ENCODE peak calls at places on chromosomes 12 and 14, in four cellular contexts. One of them, this sample, is unnamed. For H3K4me1, the result is how much of the 10 kb centered on the place peaks cover.

GRCh38 chr12:8911606-8912268 is 2.6 kb upstream of the PHC1 start:
- DNase-seq in IMR-90: no peak
- DNase-seq in H1: no peak
- DNase-seq in H9: no peak
- DNase-seq in this sample: peak

GRCh38 chr14:102510616-102511520 is 1.3 kb upstream of the ANKRD9 start:
- DNase-seq in H9: peak
- DNase-seq in H1: peak
- DNase-seq in IMR-90: no peak
- DNase-seq in this sample: peak

GRCh38 chr14:70289138-70289537 is 70.3 kb downstream of the COX16 start:
- DNase-seq in IMR-90: no peak
- DNase-seq in H1: no peak
- DNase-seq in H9: no peak
- DNase-seq in this sample: no peak

GRCh38 chr12:124625867-124626675 is 58.7 kb upstream of the NCOR2 start:
- DNase-seq in IMR-90: peak
- DNase-seq in H1: no peak
- DNase-seq in H9: no peak
- DNase-seq in this sample: no peak

GRCh38 chr12:29665107-29665506 is 118.6 kb downstream of the TMTC1 start:
- DNase-seq in H9: no peak
- DNase-seq in H1: no peak
- DNase-seq in IMR-90: no peak
- DNase-seq in this sample: no peak

GRCh38 chr14:37787879-37788494 is 192.6 kb downstream of the TTC6 start:
- DNase-seq in H9: no peak
- DNase-seq in IMR-90: no peak
- DNase-seq in H1: no peak
- DNase-seq in this sample: no peak

GRCh38 chr12:14905269-14906004 is 19.8 kb upstream of the MGP start:
- DNase-seq in IMR-90: no peak
- DNase-seq in H9: no peak
- DNase-seq in H1: no peak
- DNase-seq in this sample: no peak

GRCh38 chr14:90293766-90294471 is 37.6 kb downstream of the PSMC1 start:
- DNase-seq in IMR-90: peak
- DNase-seq in H1: no peak
- DNase-seq in H9: no peak
- DNase-seq in this sample: no peak

GRCh38 chr12:48956279-48957140 is 777 bp downstream of the ARF3 start:
- DNase-seq in H9: peak
- DNase-seq in IMR-90: peak
- DNase-seq in H1: peak
- DNase-seq in this sample: peak

GRCh38 chr12:26496170-26496569 is 300.8 kb downstream of the SSPN start:
- DNase-seq in H9: no peak
- DNase-seq in H1: no peak
- DNase-seq in IMR-90: no peak
- DNase-seq in this sample: no peak

GRCh38 chr12:95473440-95473946 is 459 bp upstream of the METAP2 start:
- DNase-seq in H9: peak
- DNase-seq in IMR-90: peak
- DNase-seq in H1: no peak
- DNase-seq in this sample: no peak

GRCh38 chr12:6788972-6789905 is at the start of gene CD4:
- DNase-seq in IMR-90: no peak
- DNase-seq in H9: peak
- DNase-seq in H1: no peak
- DNase-seq in this sample: no peak

GRCh38 chr12:64837427-64837826 is 13.0 kb downstream of the TBC1D30 start:
- DNase-seq in H1: no peak
- DNase-seq in IMR-90: no peak
- DNase-seq in H9: no peak
- DNase-seq in this sample: peak

GRCh38 chr12:128970110-128970509 is 116.8 kb downstream of the GLT1D1 start:
- DNase-seq in H9: no peak
- DNase-seq in IMR-90: no peak
- DNase-seq in H1: no peak
- DNase-seq in this sample: no peak
- H3K4me1 ChIP-seq in H9: under half
- H3K4me1 ChIP-seq in IMR-90: under half
- H3K4me1 ChIP-seq in H1: under half
- H3K4me1 ChIP-seq in this sample: under half

GRCh38 chr14:99247772-99248171 is 24.2 kb downstream of the BCL11B start:
- DNase-seq in IMR-90: no peak
- DNase-seq in H9: no peak
- DNase-seq in H1: no peak
- DNase-seq in this sample: no peak

GRCh38 chr14:99250636-99251208 is 21.3 kb downstream of the BCL11B start:
- DNase-seq in H9: no peak
- DNase-seq in IMR-90: no peak
- DNase-seq in H1: no peak
- DNase-seq in this sample: no peak

GRCh38 chr14:99247091-99247729 is 24.8 kb downstream of the BCL11B start:
- DNase-seq in H1: no peak
- DNase-seq in H9: no peak
- DNase-seq in IMR-90: no peak
- DNase-seq in this sample: no peak

GRCh38 chr14:99248761-99249171 is 23.2 kb downstream of the BCL11B start:
- DNase-seq in H1: no peak
- DNase-seq in IMR-90: no peak
- DNase-seq in H9: no peak
- DNase-seq in this sample: no peak

GRCh38 chr14:99249389-99249788 is 22.6 kb downstream of the BCL11B start:
- DNase-seq in H1: no peak
- DNase-seq in H9: no peak
- DNase-seq in IMR-90: no peak
- DNase-seq in this sample: no peak
- H3K56ac ChIP-seq in H1: no peak
- H3K56ac ChIP-seq in H9: no peak
- H3K56ac ChIP-seq in IMR-90: no peak
- H3K56ac ChIP-seq in this sample: no peak

GRCh38 chr14:94767321-94767878 is 2.5 kb downstream of the GSC start:
- DNase-seq in IMR-90: no peak
- DNase-seq in H9: peak
- DNase-seq in H1: peak
- DNase-seq in this sample: peak
- H2BK15ac ChIP-seq in IMR-90: no peak
- H2BK15ac ChIP-seq in H9: no peak
- H2BK15ac ChIP-seq in H1: no peak
- H2BK15ac ChIP-seq in this sample: no peak

DNA sequence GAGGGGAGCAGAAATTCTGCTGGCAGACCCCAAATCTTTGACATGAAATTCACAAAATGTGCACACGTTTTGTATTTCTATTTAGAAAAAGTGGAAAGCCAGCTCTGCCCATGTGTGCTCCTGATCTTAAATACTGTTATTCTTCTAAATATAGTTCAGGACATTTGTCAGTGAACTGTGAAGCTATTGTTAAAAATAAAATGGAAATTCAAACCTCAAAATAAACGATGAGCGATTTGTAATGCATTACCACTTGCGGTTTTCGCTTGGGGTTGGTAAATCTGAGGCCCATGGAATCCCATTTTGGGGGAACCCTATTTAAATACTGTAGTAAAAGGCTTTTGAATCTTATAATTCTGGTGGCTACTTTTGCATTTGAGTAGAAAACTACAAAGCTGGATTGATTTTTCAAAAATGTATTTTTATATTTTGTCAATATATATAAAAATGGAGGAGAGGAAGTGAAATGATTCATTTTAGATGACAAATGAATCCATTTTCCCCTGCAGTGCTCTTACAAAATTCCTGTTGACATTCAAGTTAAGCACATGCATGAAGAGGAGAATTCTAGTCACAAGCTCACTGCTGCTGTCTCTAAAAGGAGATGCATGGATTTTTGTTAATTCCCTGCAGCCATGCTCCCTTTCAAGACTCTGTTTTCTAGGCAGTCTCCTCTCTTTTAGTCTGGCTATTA is 47.1 kb downstream of the FLRT2 start:
- DNase-seq in H9: no peak
- DNase-seq in H1: no peak
- DNase-seq in IMR-90: peak
- DNase-seq in this sample: no peak
- H3K4me1 ChIP-seq in H9: under half
- H3K4me1 ChIP-seq in H1: under half
- H3K4me1 ChIP-seq in IMR-90: under half
- H3K4me1 ChIP-seq in this sample: under half

DNA sequence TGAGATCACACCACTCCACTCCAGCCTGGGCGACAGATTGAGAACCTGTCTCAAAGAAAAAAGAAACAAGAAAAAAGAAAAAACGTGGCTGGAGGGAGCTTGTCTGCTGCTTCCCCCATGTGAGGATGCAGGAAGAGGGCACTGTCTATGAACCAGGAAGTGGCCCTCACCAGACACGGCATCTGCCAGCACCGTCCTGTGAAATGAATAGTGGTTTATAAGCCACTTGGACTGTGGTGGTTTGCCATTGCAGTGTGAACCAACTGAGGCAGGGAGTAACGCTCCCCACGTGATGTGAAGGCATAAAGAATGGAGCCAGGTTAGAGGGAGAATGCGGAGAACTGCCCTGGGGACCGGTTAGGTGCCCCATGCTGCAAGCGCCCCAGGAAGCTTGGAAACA is 4.5 kb upstream of the BRF1 start:
- DNase-seq in H1: no peak
- DNase-seq in IMR-90: no peak
- DNase-seq in H9: no peak
- DNase-seq in this sample: no peak
- H3K56ac ChIP-seq in H1: no peak
- H3K56ac ChIP-seq in IMR-90: no peak
- H3K56ac ChIP-seq in H9: no peak
- H3K56ac ChIP-seq in this sample: no peak